ENCODE peak calls at places on chromosomes 7 and 10, in five cellular contexts. E is epithelial cell of prostate; H is ELR; M is activated naive CD4-positive, alpha-beta T cell treated with Interleukin-2 at 50 U/mL for 16 hours; X is LoVo. D is an unnamed sample.
A peak's percentile ranks its signal among the peaks of the same experiment; 100 is the strongest.

GRCh38 chr10:64733980-64734379 is 1212.8 kb downstream of the REEP3 start:
- DNase-seq in E (no peak), H (no peak), M (no peak), X (peak; percentile 24), D (no peak)

GRCh38 chr10:101467286-101467770 is 113.4 kb downstream of the BTRC start:
- DNase-seq in E (peak; percentile 60), H (peak; percentile 82), M (peak; percentile 7), X (peak; percentile 83), D (peak; percentile 50)

GRCh38 chr10:133056651-133057178 is 31.0 kb upstream of the ADGRA1 start:
- DNase-seq in E (no peak), H (no peak), M (no peak), X (no peak), D (no peak)

GRCh38 chr7:102193806-102194205 is 92.9 kb upstream of the SH2B2 start:
- DNase-seq in E (no peak), H (peak; percentile 19), M (no peak), X (no peak), D (no peak)

GRCh38 chr7:26008428-26008827 is 143.6 kb upstream of the NFE2L3 start:
- DNase-seq in E (no peak), H (no peak), M (no peak), X (no peak), D (no peak)

GRCh38 chr10:78196964-78197363 is 163.3 kb downstream of the RPS24 start:
- DNase-seq in E (peak; percentile 94), H (peak; percentile 83), M (no peak), X (no peak), D (no peak)

GRCh38 chr7:6149996-6150395 is 118.8 kb downstream of the ANKRD61 start:
- DNase-seq in E (no peak), H (no peak), M (no peak), X (no peak), D (no peak)

GRCh38 chr7:47510192-47510591 is 71.7 kb downstream of the TNS3 start:
- DNase-seq in E (no peak), H (no peak), M (no peak), X (no peak), D (no peak)

GRCh38 chr7:50454968-50455367 is 4.8 kb upstream of the FIGNL1 start:
- DNase-seq in E (no peak), H (no peak), M (no peak), X (no peak), D (no peak)